ENCODE peak calls at places on chromosomes 11 and 22, in ten cellular contexts. X, A, N, E, O, C, W, R, G and U are unnamed samples. For H3K4me1 and H3K27me3, the result is how much of the 10 kb centered on the place peaks cover.

GRCh38 chr22:26259510-26259909 is 90.2 kb downstream of the SEZ6L start:
- DNase-seq in X (peak), A (no peak), N (no peak), E (peak), O (peak), C (no peak), W (no peak), R (peak), G (no peak), U (peak)

GRCh38 chr11:75273331-75273988 is 32.9 kb downstream of the TPBGL start:
- DNase-seq in X (no peak), A (no peak), N (no peak), E (no peak), O (no peak), C (no peak), W (peak), R (no peak), G (peak), U (no peak)

GRCh38 chr11:60803273-60803936 is 18.3 kb downstream of the MS4A10 start:
- DNase-seq in X (no peak), A (peak), N (no peak), E (no peak), O (no peak), C (no peak), W (no peak), R (no peak), G (no peak), U (no peak)

GRCh38 chr11:8826901-8827560 is 84.0 kb upstream of the AKIP1 start:
- DNase-seq in X (no peak), A (no peak), N (no peak), E (no peak), O (no peak), C (no peak), W (no peak), R (peak), G (no peak), U (no peak)

GRCh38 chr11:66815646-66816045 is 27.6 kb upstream of the RCE1 start:
- DNase-seq in X (no peak), A (no peak), N (no peak), E (no peak), O (no peak), C (no peak), W (no peak), R (no peak), G (no peak), U (peak)

GRCh38 chr11:68977781-68978625 is 2.8 kb downstream of the MRGPRD start:
- DNase-seq in X (no peak), A (no peak), N (no peak), E (no peak), O (no peak), C (no peak), W (no peak), R (no peak), G (peak), U (no peak)

GRCh38 chr11:832529-833113 is at the start of gene CD151:
- DNase-seq in X (no peak), A (no peak), N (peak), E (peak), O (no peak), C (no peak), W (no peak), R (peak), G (no peak), U (peak)

GRCh38 chr11:43834291-43834690 is 46.3 kb upstream of the ALKBH3 start:
- DNase-seq in X (no peak), A (no peak), N (no peak), E (no peak), O (no peak), C (no peak), W (no peak), R (no peak), G (no peak), U (no peak)

GRCh38 chr11:34053161-34053686 is 1.7 kb downstream of the CAPRIN1 start:
- DNase-seq in X (peak), A (peak), N (peak), E (peak), O (peak), C (peak), W (peak), R (peak), G (peak), U (peak)

GRCh38 chr11:74676596-74676995 is 54.6 kb downstream of the CHRDL2 start:
- DNase-seq in X (no peak), A (no peak), N (no peak), E (no peak), O (no peak), C (peak), W (no peak), R (no peak), G (peak), U (no peak)

GRCh38 chr11:67644042-67644441 is 4.5 kb upstream of the TBX10 start:
- DNase-seq in X (no peak), A (no peak), N (no peak), E (peak), O (no peak), C (no peak), W (no peak), R (peak), G (no peak), U (peak)

GRCh38 chr22:37827056-37827455 is 3.9 kb downstream of the GALR3 start:
- DNase-seq in X (no peak), A (no peak), N (no peak), E (no peak), O (no peak), C (no peak), W (peak), R (no peak), G (no peak), U (no peak)

GRCh38 chr22:34430386-34430785 is 510.1 kb upstream of the LARGE1 start:
- DNase-seq in X (no peak), A (no peak), N (no peak), E (no peak), O (no peak), C (no peak), W (no peak), R (no peak), G (no peak), U (no peak)

GRCh38 chr11:10750838-10751580 is at the start of gene CTR9:
- DNase-seq in X (peak), A (peak), N (peak), E (peak), O (peak), C (peak), W (peak), R (peak), G (peak), U (peak)

GRCh38 chr11:113148652-113149051 is 165.7 kb upstream of the TTC12 start:
- DNase-seq in X (no peak), A (no peak), N (no peak), E (no peak), O (no peak), C (no peak), W (no peak), R (no peak), G (no peak), U (no peak)

GRCh38 chr22:49373801-49374226 is 453.9 kb downstream of the BRD1 start:
- DNase-seq in X (no peak), A (no peak), N (no peak), E (no peak), O (no peak), C (no peak), W (no peak), R (no peak), G (peak), U (no peak)

GRCh38 chr11:119322921-119323531 is 6.1 kb upstream of the MCAM start:
- DNase-seq in X (no peak), A (no peak), N (no peak), E (no peak), O (no peak), C (no peak), W (no peak), R (no peak), G (peak), U (no peak)

GRCh38 chr22:46107753-46108563 is 42.4 kb upstream of the PPARA start:
- DNase-seq in X (no peak), A (no peak), N (no peak), E (no peak), O (no peak), C (no peak), W (no peak), R (no peak), G (peak), U (no peak)

GRCh38 chr22:46111645-46112306 is 38.5 kb upstream of the PPARA start:
- DNase-seq in X (no peak), A (no peak), N (no peak), E (no peak), O (no peak), C (no peak), W (peak), R (no peak), G (peak), U (no peak)

GRCh38 chr22:46108564-46109473 is 41.5 kb upstream of the PPARA start:
- DNase-seq in X (peak), A (no peak), N (no peak), E (peak), O (no peak), C (peak), W (peak), R (peak), G (peak), U (peak)

GRCh38 chr22:46110215-46110614 is 40.1 kb upstream of the PPARA start:
- DNase-seq in X (no peak), A (no peak), N (no peak), E (no peak), O (no peak), C (no peak), W (peak), R (peak), G (peak), U (peak)

GRCh38 chr22:46109474-46110003 is 40.8 kb upstream of the PPARA start:
- DNase-seq in X (no peak), A (no peak), N (no peak), E (no peak), O (no peak), C (no peak), W (no peak), R (no peak), G (no peak), U (no peak)
- H3K4me1 ChIP-seq in X (under half), A (under half), N (under half), E (under half), O (under half), C (under half), W (half or more), R (under half), G (half or more), U (under half)

GRCh38 chr22:44353063-44353440 is 40.3 kb upstream of the SHISAL1 start:
- DNase-seq in X (no peak), A (no peak), N (no peak), E (no peak), O (no peak), C (no peak), W (no peak), R (no peak), G (no peak), U (no peak)

GRCh38 chr22:44352378-44353062 is 39.8 kb upstream of the SHISAL1 start:
- DNase-seq in X (no peak), A (no peak), N (no peak), E (no peak), O (no peak), C (no peak), W (no peak), R (no peak), G (no peak), U (no peak)

GRCh38 chr22:44348963-44349950 is 36.5 kb upstream of the SHISAL1 start:
- DNase-seq in X (no peak), A (no peak), N (no peak), E (no peak), O (no peak), C (no peak), W (no peak), R (no peak), G (no peak), U (no peak)

GRCh38 chr22:44351685-44352377 is 39.1 kb upstream of the SHISAL1 start:
- DNase-seq in X (peak), A (no peak), N (no peak), E (no peak), O (no peak), C (no peak), W (peak), R (no peak), G (no peak), U (peak)

DNA sequence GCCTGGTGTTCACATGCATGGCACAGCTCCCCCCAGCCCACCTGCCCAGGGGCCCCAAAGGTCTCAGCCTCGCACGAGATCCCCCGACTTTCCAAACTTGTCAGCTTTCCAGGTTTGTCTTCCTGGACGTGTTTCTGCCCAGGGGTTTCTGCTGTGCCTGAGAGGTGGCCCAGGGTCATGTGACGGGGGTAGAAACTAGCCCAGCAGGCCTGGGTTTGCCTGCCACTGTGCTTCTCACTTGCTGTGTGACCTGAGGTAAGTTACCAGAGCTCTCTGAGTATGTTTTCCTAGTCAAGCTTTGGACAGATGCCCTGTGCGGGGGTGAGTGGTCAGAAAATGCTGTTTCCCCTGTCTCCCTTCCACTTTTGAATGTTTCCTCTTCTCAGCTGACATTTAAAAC is 38.3 kb upstream of the SHISAL1 start:
- DNase-seq in X (no peak), A (no peak), N (no peak), E (no peak), O (no peak), C (no peak), W (no peak), R (no peak), G (no peak), U (no peak)
- H3K27me3 ChIP-seq in X (under half), A (under half), N (under half), E (under half), O (under half), C (under half), W (under half), R (under half), G (half or more), U (under half)

GRCh38 chr11:76666408-76666807 is 4.1 kb downstream of the LRRC32 start:
- DNase-seq in X (peak), A (peak), N (no peak), E (no peak), O (no peak), C (no peak), W (peak), R (no peak), G (peak), U (no peak)
- H3K4me1 ChIP-seq in X (under half), A (under half), N (half or more), E (under half), O (under half), C (under half), W (under half), R (under half), G (half or more), U (under half)

GRCh38 chr11:79501688-79502087 is 60.9 kb upstream of the TENM4 start:
- DNase-seq in X (no peak), A (no peak), N (no peak), E (no peak), O (no peak), C (no peak), W (no peak), R (no peak), G (no peak), U (no peak)
- H3K27me3 ChIP-seq in X (under half), A (under half), N (under half), E (under half), O (under half), C (under half), W (under half), R (under half), G (under half), U (under half)

DNA sequence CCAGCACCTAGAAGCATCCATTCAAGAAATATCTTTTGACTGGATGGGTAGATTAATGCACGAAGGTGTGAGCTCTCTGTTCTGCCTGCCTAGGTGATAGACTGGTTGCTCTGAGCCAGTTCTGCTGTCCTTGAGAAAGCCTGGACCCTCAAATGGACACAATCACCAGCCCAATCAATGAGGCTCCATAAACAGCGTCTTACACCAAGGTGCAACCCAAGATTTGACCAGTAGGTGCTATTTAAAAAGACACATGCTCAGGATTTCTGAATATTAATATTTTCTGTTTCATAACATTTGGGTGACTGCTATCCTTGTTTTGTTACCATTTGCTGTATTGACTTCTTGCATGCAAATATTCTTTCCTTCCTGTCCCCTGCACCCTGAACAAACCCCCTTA is 39.0 kb downstream of the PAMR1 start:
- DNase-seq in X (no peak), A (no peak), N (no peak), E (no peak), O (no peak), C (no peak), W (no peak), R (no peak), G (no peak), U (peak)
- H3K4me1 ChIP-seq in X (under half), A (under half), N (under half), E (under half), O (under half), C (under half), W (under half), R (under half), G (under half), U (under half)